ENCODE peak calls at places on chromosomes 13 and 19, in nine cellular contexts. W, L, X, F, G, M, O, B and Y are unnamed samples.
A peak's percentile ranks its signal among the peaks of the same experiment; 100 is the strongest.

GRCh38 chr19:18645035-18645511 is 8.2 kb downstream of the KLHL26 start:
- DNase-seq in W (no peak), L (no peak), X (no peak), F (no peak), G (no peak), M (no peak), O (no peak), B (no peak), Y (no peak)

GRCh38 chr19:16872728-16873127 is 16.1 kb upstream of the F2RL3 start:
- DNase-seq in W (no peak), L (no peak), X (no peak), F (no peak), G (no peak), M (no peak), O (no peak), B (no peak), Y (no peak)

GRCh38 chr19:7152568-7152967 is 83.1 kb downstream of the ZNF557 start:
- DNase-seq in W (no peak), L (no peak), X (no peak), F (no peak), G (no peak), M (no peak), O (no peak), B (no peak), Y (no peak)

GRCh38 chr19:6551607-6552450 is 21.0 kb downstream of the TNFSF9 start:
- DNase-seq in W (no peak), L (no peak), X (peak; percentile 38), F (no peak), G (no peak), M (no peak), O (no peak), B (peak; percentile 48), Y (no peak)

GRCh38 chr19:18735324-18735723 is 51.8 kb downstream of the CRTC1 start:
- DNase-seq in W (no peak), L (no peak), X (no peak), F (no peak), G (no peak), M (no peak), O (no peak), B (no peak), Y (no peak)

GRCh38 chr13:97076898-97077297 is 82.6 kb upstream of the OXGR1 start:
- DNase-seq in W (no peak), L (no peak), X (no peak), F (no peak), G (no peak), M (no peak), O (no peak), B (no peak), Y (no peak)

GRCh38 chr19:34363094-34363493 is 1.9 kb upstream of the GPI start:
- DNase-seq in W (no peak), L (no peak), X (no peak), F (no peak), G (no peak), M (no peak), O (no peak), B (no peak), Y (no peak)

GRCh38 chr13:21012841-21013681 is 48.3 kb downstream of the LATS2 start:
- DNase-seq in W (no peak), L (no peak), X (no peak), F (no peak), G (no peak), M (no peak), O (no peak), B (no peak), Y (no peak)

GRCh38 chr19:17997969-17998826 is 9.8 kb upstream of the ARRDC2 start:
- DNase-seq in W (no peak), L (peak; percentile 31), X (no peak), F (no peak), G (no peak), M (no peak), O (no peak), B (no peak), Y (no peak)

GRCh38 chr19:16589917-16590316 is 17.7 kb upstream of the SLC35E1 start:
- DNase-seq in W (no peak), L (no peak), X (no peak), F (peak; percentile 32), G (no peak), M (no peak), O (no peak), B (no peak), Y (no peak)

GRCh38 chr19:49333426-49334288 is 1.5 kb upstream of the CD37 start:
- DNase-seq in W (no peak), L (no peak), X (no peak), F (no peak), G (no peak), M (peak; percentile 75), O (no peak), B (peak; percentile 51), Y (no peak)

GRCh38 chr19:16614941-16615340 is 13.1 kb downstream of the MED26 start:
- DNase-seq in W (no peak), L (no peak), X (no peak), F (no peak), G (no peak), M (no peak), O (no peak), B (no peak), Y (no peak)

GRCh38 chr13:73859841-73860240 is 274.4 kb downstream of the KLF12 start:
- DNase-seq in W (no peak), L (no peak), X (no peak), F (no peak), G (no peak), M (no peak), O (no peak), B (no peak), Y (no peak)

GRCh38 chr19:48249502-48250014 is 6.2 kb downstream of the CARD8 start:
- DNase-seq in W (no peak), L (no peak), X (no peak), F (no peak), G (no peak), M (peak; percentile 73), O (no peak), B (peak; percentile 60), Y (no peak)

GRCh38 chr19:11091343-11092153 is 2.3 kb downstream of the LDLR start:
- DNase-seq in W (peak; percentile 56), L (no peak), X (peak; percentile 62), F (no peak), G (peak; percentile 84), M (no peak), O (peak; percentile 70), B (no peak), Y (peak; percentile 46)

GRCh38 chr19:34224996-34225658 is 29.2 kb upstream of the GARRE1 start:
- DNase-seq in W (no peak), L (no peak), X (peak; percentile 20), F (no peak), G (no peak), M (no peak), O (no peak), B (no peak), Y (no peak)

GRCh38 chr13:110332750-110333149 is 25.7 kb downstream of the COL4A2 start:
- DNase-seq in W (no peak), L (no peak), X (no peak), F (no peak), G (no peak), M (no peak), O (no peak), B (no peak), Y (no peak)

GRCh38 chr19:45404557-45405434 is at the start of gene PPP1R13L:
- DNase-seq in W (no peak), L (peak; percentile 87), X (peak; percentile 40), F (peak; percentile 86), G (peak; percentile 48), M (no peak), O (peak; percentile 87), B (no peak), Y (no peak)